ENCODE peak calls at places on chromosome 21, in six cellular contexts. One of them, this sample, is unnamed.

GRCh38 chr21:31909153-31909771 is 36.4 kb downstream of the HUNK start:
- DNase-seq in non-pigmented ciliary epithelial cell: no peak
- DNase-seq in T-helper 9 cell: no peak
- DNase-seq in GM04503: no peak
- DNase-seq in fibroblast of villous mesenchyme: no peak
- DNase-seq in type B pancreatic cell: no peak
- DNase-seq in this sample: no peak

GRCh38 chr21:36337099-36337509 is 17.1 kb downstream of the MORC3 start:
- DNase-seq in non-pigmented ciliary epithelial cell: no peak
- DNase-seq in T-helper 9 cell: no peak
- DNase-seq in GM04503: no peak
- DNase-seq in fibroblast of villous mesenchyme: peak
- DNase-seq in type B pancreatic cell: no peak
- DNase-seq in this sample: peak

GRCh38 chr21:42692688-42693087 is 39.3 kb downstream of the PDE9A start:
- DNase-seq in non-pigmented ciliary epithelial cell: no peak
- DNase-seq in T-helper 9 cell: no peak
- DNase-seq in GM04503: no peak
- DNase-seq in fibroblast of villous mesenchyme: no peak
- DNase-seq in type B pancreatic cell: no peak
- DNase-seq in this sample: no peak

GRCh38 chr21:45981641-45982255 is at the start of gene COL6A1:
- DNase-seq in non-pigmented ciliary epithelial cell: no peak
- DNase-seq in T-helper 9 cell: peak
- DNase-seq in GM04503: no peak
- DNase-seq in fibroblast of villous mesenchyme: peak
- DNase-seq in type B pancreatic cell: peak
- DNase-seq in this sample: no peak

GRCh38 chr21:42652527-42653491 is 612 bp upstream of the PDE9A start:
- DNase-seq in non-pigmented ciliary epithelial cell: no peak
- DNase-seq in T-helper 9 cell: no peak
- DNase-seq in GM04503: no peak
- DNase-seq in fibroblast of villous mesenchyme: peak
- DNase-seq in type B pancreatic cell: no peak
- DNase-seq in this sample: no peak

GRCh38 chr21:25956993-25957714 is 213.4 kb downstream of the APP start:
- DNase-seq in non-pigmented ciliary epithelial cell: peak
- DNase-seq in T-helper 9 cell: no peak
- DNase-seq in GM04503: peak
- DNase-seq in fibroblast of villous mesenchyme: peak
- DNase-seq in type B pancreatic cell: no peak
- DNase-seq in this sample: peak

GRCh38 chr21:44710294-44710665 is 1.1 kb downstream of the TSPEAR start:
- DNase-seq in non-pigmented ciliary epithelial cell: no peak
- DNase-seq in T-helper 9 cell: no peak
- DNase-seq in GM04503: no peak
- DNase-seq in fibroblast of villous mesenchyme: no peak
- DNase-seq in type B pancreatic cell: peak
- DNase-seq in this sample: no peak

GRCh38 chr21:33780631-33781030 is 135.0 kb downstream of the ATP5PO start:
- DNase-seq in non-pigmented ciliary epithelial cell: no peak
- DNase-seq in T-helper 9 cell: no peak
- DNase-seq in GM04503: no peak
- DNase-seq in fibroblast of villous mesenchyme: peak
- DNase-seq in type B pancreatic cell: no peak
- DNase-seq in this sample: no peak

GRCh38 chr21:29719561-29719960 is 220.2 kb downstream of the GRIK1 start:
- DNase-seq in non-pigmented ciliary epithelial cell: no peak
- DNase-seq in T-helper 9 cell: no peak
- DNase-seq in GM04503: no peak
- DNase-seq in fibroblast of villous mesenchyme: no peak
- DNase-seq in type B pancreatic cell: no peak
- DNase-seq in this sample: no peak

GRCh38 chr21:43731891-43732711 is 13.2 kb downstream of the PDXK start:
- DNase-seq in non-pigmented ciliary epithelial cell: no peak
- DNase-seq in T-helper 9 cell: no peak
- DNase-seq in GM04503: peak
- DNase-seq in fibroblast of villous mesenchyme: peak
- DNase-seq in type B pancreatic cell: no peak
- DNase-seq in this sample: no peak

This sample was measured in HS-5.